ENCODE peak calls at places on chromosomes 12 and 14, in ten cellular contexts. M, E, F, H, I, J, Z, Y, X and B are unnamed samples. For H3K4me1, the result is how much of the 10 kb centered on the place peaks cover.

GRCh38 chr14:58807271-58807670 is 169.5 kb downstream of the DACT1 start:
- DNase-seq in M (no peak), E (no peak), F (no peak), H (no peak), I (no peak), J (no peak), Z (no peak), Y (no peak), X (no peak), B (no peak)

GRCh38 chr12:45732250-45732649 is 2.7 kb downstream of the ARID2 start:
- DNase-seq in M (no peak), E (no peak), F (no peak), H (no peak), I (no peak), J (peak), Z (no peak), Y (peak), X (no peak), B (no peak)

GRCh38 chr12:27347779-27348178 is 15.1 kb downstream of the BMAL2 start:
- DNase-seq in M (no peak), E (no peak), F (no peak), H (no peak), I (no peak), J (no peak), Z (no peak), Y (no peak), X (no peak), B (no peak)

GRCh38 chr12:121806556-121807308 is 2.9 kb downstream of the SETD1B start:
- DNase-seq in M (no peak), E (peak), F (no peak), H (no peak), I (no peak), J (no peak), Z (no peak), Y (peak), X (no peak), B (no peak)

GRCh38 chr14:76495983-76496382 is 120.0 kb downstream of the ESRRB start:
- DNase-seq in M (no peak), E (peak), F (no peak), H (no peak), I (no peak), J (no peak), Z (no peak), Y (no peak), X (no peak), B (no peak)

GRCh38 chr12:30963709-30964564 is 37.4 kb downstream of the TSPAN11 start:
- DNase-seq in M (no peak), E (peak), F (no peak), H (no peak), I (no peak), J (no peak), Z (no peak), Y (no peak), X (no peak), B (no peak)

GRCh38 chr12:3933074-3933818 is 60.0 kb upstream of the PARP11 start:
- DNase-seq in M (no peak), E (no peak), F (no peak), H (no peak), I (no peak), J (no peak), Z (no peak), Y (no peak), X (no peak), B (no peak)

GRCh38 chr12:123107926-123108681 is 42.8 kb downstream of the PITPNM2 start:
- DNase-seq in M (no peak), E (no peak), F (no peak), H (no peak), I (no peak), J (no peak), Z (no peak), Y (no peak), X (no peak), B (no peak)

GRCh38 chr12:95282266-95282665 is 64.7 kb downstream of the VEZT start:
- DNase-seq in M (no peak), E (no peak), F (no peak), H (no peak), I (no peak), J (no peak), Z (no peak), Y (peak), X (no peak), B (no peak)

GRCh38 chr12:93784339-93785086 is 107.3 kb downstream of the CRADD start:
- DNase-seq in M (peak), E (no peak), F (peak), H (no peak), I (no peak), J (peak), Z (peak), Y (peak), X (no peak), B (peak)

GRCh38 chr12:22631863-22632463 is 7.0 kb downstream of the ETNK1 start:
- DNase-seq in M (no peak), E (no peak), F (no peak), H (no peak), I (no peak), J (peak), Z (no peak), Y (no peak), X (peak), B (no peak)

GRCh38 chr14:31449971-31450610 is 7.2 kb downstream of the DTD2 start:
- DNase-seq in M (no peak), E (no peak), F (no peak), H (no peak), I (no peak), J (peak), Z (no peak), Y (peak), X (peak), B (no peak)

GRCh38 chr12:123894823-123895338 is 77.8 kb downstream of the CCDC92 start:
- DNase-seq in M (no peak), E (no peak), F (no peak), H (no peak), I (no peak), J (no peak), Z (no peak), Y (no peak), X (no peak), B (no peak)

DNA sequence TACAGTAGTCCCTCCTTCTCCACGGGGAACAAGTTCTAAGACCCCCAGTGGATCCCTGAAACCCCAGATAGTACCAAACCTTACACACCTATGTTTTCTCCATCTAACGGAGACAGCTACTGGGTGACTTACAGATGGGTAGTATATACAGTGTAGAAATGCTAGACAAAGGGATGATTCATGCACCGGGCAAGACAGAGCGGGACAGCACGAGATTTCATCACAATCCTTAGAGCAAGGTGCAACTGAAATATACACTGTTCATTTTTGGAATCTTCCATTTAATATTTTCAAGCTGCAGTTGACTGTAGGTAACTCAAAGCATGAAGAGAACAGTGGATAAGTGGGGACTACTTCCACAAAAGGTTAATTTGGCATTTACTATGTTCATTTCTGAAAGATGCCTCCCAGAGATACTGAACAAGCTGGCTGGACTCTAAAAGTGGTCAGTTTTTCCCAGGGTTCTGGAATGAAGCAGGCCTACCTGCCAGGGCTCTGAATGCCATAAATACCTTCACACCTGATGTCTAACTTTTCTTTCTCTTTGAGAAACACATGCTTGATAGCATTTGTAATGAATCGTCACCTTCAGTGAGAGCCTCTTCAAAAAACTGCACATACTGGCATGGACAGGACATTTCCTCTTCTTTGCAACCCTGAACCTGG is 127.7 kb upstream of the FOXN3 start:
- DNase-seq in M (no peak), E (no peak), F (no peak), H (no peak), I (no peak), J (no peak), Z (no peak), Y (no peak), X (no peak), B (peak)
- H3K4me1 ChIP-seq in M (under half), E (under half), F (under half), H (under half), I (under half), J (under half), Z (under half), Y (under half), X (half or more), B (under half)

GRCh38 chr12:19970116-19970515 is 398.2 kb upstream of the PDE3A start:
- DNase-seq in M (no peak), E (no peak), F (no peak), H (no peak), I (no peak), J (no peak), Z (no peak), Y (no peak), X (no peak), B (no peak)

GRCh38 chr12:19967001-19967400 is 401.3 kb upstream of the PDE3A start:
- DNase-seq in M (no peak), E (no peak), F (no peak), H (no peak), I (no peak), J (no peak), Z (no peak), Y (no peak), X (no peak), B (no peak)

GRCh38 chr12:19969476-19969875 is 398.9 kb upstream of the PDE3A start:
- DNase-seq in M (no peak), E (no peak), F (no peak), H (no peak), I (no peak), J (no peak), Z (no peak), Y (no peak), X (no peak), B (no peak)

GRCh38 chr12:19965196-19966038 is 402.9 kb upstream of the PDE3A start:
- DNase-seq in M (no peak), E (no peak), F (no peak), H (no peak), I (no peak), J (no peak), Z (no peak), Y (no peak), X (no peak), B (no peak)

GRCh38 chr12:19967486-19967885 is 400.9 kb upstream of the PDE3A start:
- DNase-seq in M (no peak), E (no peak), F (no peak), H (no peak), I (peak), J (peak), Z (no peak), Y (no peak), X (no peak), B (no peak)
- TF ChIP-seq POLR2AphosphoS5 in M (no peak), E (no peak), F (no peak), H (no peak), I (no peak), J (peak), Z (no peak), Y (no peak), X (no peak), B (peak)

DNA sequence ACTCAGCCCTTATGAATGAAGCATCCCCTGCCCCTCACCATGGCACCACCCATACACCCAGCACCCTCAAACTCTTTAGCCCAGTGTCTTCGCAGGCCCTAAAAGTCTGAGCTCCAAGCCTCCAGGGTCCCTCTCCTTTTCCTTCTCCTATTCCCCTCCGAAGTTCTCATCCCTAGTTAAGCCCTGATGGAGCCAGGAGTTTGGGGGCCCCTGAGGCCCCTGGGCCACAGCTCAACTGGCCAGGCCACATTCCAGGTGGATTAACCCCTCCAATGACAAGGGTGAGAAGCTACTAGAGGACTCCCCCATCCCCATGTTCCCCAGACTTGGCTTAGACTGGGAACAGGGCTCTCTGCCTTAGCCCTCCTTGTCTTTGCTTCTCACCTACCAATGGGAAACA is 2.6 kb downstream of the RARG start:
- DNase-seq in M (no peak), E (peak), F (no peak), H (no peak), I (no peak), J (no peak), Z (no peak), Y (no peak), X (peak), B (no peak)
- H3K4me1 ChIP-seq in M (under half), E (under half), F (under half), H (half or more), I (under half), J (under half), Z (under half), Y (under half), X (half or more), B (half or more)

DNA sequence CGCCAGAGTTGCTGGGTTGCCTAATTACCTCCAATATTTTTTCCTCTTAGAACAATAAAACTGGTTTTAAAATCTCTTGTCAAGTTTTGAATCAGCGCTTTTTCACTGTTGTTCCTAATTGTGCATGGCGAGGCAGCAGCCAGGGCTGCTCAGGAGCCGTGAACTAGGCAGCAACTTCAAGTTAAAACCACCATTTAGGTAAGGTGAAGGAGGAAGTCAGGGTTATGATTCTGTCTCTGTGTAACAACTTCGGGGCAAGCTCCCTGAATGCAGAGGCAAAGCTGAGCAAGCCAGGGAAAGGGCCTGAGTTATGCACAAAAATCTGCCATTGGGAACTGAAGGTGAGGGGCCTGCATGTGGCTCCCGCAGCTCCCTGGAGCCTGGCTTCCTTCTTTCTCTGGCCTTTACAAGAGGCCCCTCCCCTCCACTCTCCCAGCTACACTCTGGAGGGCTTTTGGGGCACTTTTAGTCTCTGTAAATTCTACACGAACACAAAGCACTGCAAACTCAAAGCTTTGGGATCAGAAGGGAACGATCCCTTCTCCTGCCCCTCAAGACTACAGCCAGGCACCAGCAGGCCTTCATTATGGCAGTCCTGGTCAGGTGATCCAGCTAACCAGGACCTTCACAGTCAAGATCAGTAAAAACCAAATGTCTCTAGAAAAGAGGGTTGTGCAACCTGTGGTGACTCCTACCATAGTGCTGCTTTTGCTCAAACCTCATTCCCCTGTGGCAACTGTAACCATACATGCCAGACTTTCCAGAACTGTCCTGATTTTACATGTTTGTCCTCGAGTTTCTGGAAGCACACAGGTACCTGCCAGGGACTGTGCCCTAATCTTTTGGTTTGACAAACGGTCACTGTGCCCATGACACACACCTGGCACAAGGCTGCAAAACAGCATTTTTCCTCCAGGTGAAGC is 67.3 kb upstream of the PTGR2 start:
- DNase-seq in M (no peak), E (peak), F (peak), H (no peak), I (no peak), J (no peak), Z (peak), Y (no peak), X (peak), B (no peak)
- TF ChIP-seq POLR2AphosphoS5 in M (peak), E (no peak), F (peak), H (no peak), I (no peak), J (no peak), Z (peak), Y (no peak), X (no peak), B (peak)

DNA sequence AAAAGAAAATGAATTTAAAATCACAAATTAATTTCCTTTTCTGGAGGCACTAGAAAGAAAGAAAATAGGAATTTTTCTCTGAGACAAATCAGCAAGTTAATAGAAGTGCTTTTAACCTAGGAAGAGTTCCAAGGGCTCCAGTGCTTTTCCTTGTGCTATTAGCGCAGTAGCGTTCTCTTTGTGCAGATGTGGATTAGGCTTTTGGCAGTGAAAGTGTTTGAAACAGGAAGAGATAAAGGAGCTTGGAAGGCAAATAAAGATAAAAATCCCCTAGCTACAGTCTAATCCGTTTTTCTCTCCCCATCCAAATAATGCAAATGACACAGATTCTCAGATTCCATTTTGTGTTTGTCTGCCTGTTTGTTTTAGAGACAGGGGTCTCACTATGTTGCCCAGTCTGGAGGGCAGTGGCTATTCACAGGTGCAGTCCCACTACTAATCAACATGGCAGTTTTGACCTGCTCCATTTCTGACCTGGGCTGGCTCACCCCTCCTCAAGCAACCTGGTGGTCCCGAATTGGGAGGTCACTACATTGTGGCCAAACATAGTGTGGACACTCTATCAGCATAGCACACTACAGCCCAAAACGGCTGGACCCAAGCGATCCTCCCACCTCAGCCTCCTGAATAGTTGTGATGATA is 166.1 kb downstream of the PAWR start:
- DNase-seq in M (no peak), E (no peak), F (no peak), H (no peak), I (no peak), J (peak), Z (no peak), Y (no peak), X (no peak), B (no peak)
- H3K4me1 ChIP-seq in M (under half), E (under half), F (under half), H (under half), I (under half), J (under half), Z (under half), Y (under half), X (under half), B (under half)

GRCh38 chr14:102049258-102050025 is 37.4 kb downstream of the HSP90AA1 start:
- DNase-seq in M (no peak), E (peak), F (no peak), H (no peak), I (no peak), J (no peak), Z (no peak), Y (no peak), X (no peak), B (no peak)
- TF ChIP-seq POLR2AphosphoS5 in M (no peak), E (no peak), F (no peak), H (no peak), I (no peak), J (no peak), Z (no peak), Y (no peak), X (no peak), B (no peak)